ENCODE peak calls at places on chromosomes 11 and 22, in five cellular contexts. A, N, Y, C and U are unnamed samples. For H3K36me3, the result is how much of the 10 kb centered on the place peaks cover.

GRCh38 chr22:25348391-25348790 is 129.0 kb downstream of the CRYBB2 start:
- DNase-seq in A (no peak), N (no peak), Y (no peak), C (no peak), U (no peak)

GRCh38 chr11:119297938-119298337 is 19.0 kb downstream of the MCAM start:
- DNase-seq in A (no peak), N (no peak), Y (no peak), C (no peak), U (no peak)

GRCh38 chr11:11722246-11722645 is 100.4 kb upstream of the GALNT18 start:
- DNase-seq in A (no peak), N (no peak), Y (no peak), C (no peak), U (no peak)

GRCh38 chr22:27714076-27714475 is 87.5 kb downstream of the MN1 start:
- DNase-seq in A (no peak), N (no peak), Y (no peak), C (no peak), U (no peak)

GRCh38 chr11:58905716-58906547 is 33.4 kb upstream of the GLYATL1 start:
- DNase-seq in A (peak), N (peak), Y (peak), C (no peak), U (no peak)

GRCh38 chr11:24679686-24680318 is 182.9 kb downstream of the LUZP2 start:
- DNase-seq in A (no peak), N (no peak), Y (no peak), C (no peak), U (no peak)

GRCh38 chr11:11444027-11444799 is 91.2 kb upstream of the CSNK2A3 start:
- DNase-seq in A (no peak), N (no peak), Y (no peak), C (no peak), U (no peak)

GRCh38 chr22:44261164-44261860 is 51.4 kb downstream of the SHISAL1 start:
- DNase-seq in A (peak), N (peak), Y (peak), C (no peak), U (no peak)

GRCh38 chr11:31967404-31967950 is 123.4 kb upstream of the RCN1 start:
- DNase-seq in A (no peak), N (no peak), Y (no peak), C (no peak), U (no peak)

GRCh38 chr11:19800714-19801519 is 88.3 kb downstream of the NAV2 start:
- DNase-seq in A (no peak), N (no peak), Y (no peak), C (no peak), U (no peak)

DNA sequence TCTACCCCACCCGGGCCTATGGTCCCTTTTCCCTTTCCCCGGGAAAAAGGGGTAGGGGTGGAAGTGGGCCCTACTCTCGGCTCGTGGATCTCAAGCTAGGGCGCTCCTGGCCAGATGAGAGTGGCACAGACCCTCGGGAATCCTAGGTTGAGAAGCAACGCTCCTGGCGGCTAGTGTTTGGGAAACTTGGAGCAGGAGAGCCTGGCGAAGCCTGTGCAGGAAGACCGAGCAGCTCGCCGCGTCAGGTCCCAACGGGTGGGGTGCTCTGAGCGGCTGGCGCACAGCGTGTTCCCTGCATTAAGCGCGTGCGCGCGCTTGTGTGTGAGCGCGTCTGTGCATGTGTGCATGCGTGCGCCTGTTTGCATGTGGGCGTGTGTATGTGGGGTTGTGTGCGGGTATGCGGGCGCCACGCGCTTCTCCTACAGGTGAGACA is 7.1 kb upstream of the FLI1 start:
- DNase-seq in A (no peak), N (peak), Y (peak), C (peak), U (no peak)
- H3K4me3 ChIP-seq in A (no peak), N (no peak), Y (no peak), C (peak), U (peak)

GRCh38 chr11:47299078-47299477 is 29.1 kb downstream of the MADD start:
- DNase-seq in A (no peak), N (no peak), Y (no peak), C (no peak), U (no peak)
- H3K36me3 ChIP-seq in A (under half), N (under half), Y (under half), C (under half), U (half or more)

GRCh38 chr11:61880454-61880853 is 10.9 kb downstream of the FADS3 start:
- DNase-seq in A (no peak), N (no peak), Y (no peak), C (no peak), U (no peak)

GRCh38 chr11:61882879-61883278 is 8.5 kb downstream of the FADS3 start:
- DNase-seq in A (no peak), N (no peak), Y (no peak), C (no peak), U (no peak)

GRCh38 chr11:61881397-61881796 is 9.9 kb downstream of the FADS3 start:
- DNase-seq in A (no peak), N (no peak), Y (no peak), C (no peak), U (no peak)

GRCh38 chr11:61879152-61879551 is 12.2 kb downstream of the FADS3 start:
- DNase-seq in A (no peak), N (no peak), Y (no peak), C (no peak), U (no peak)

GRCh38 chr11:61880050-61880449 is 11.3 kb downstream of the FADS3 start:
- DNase-seq in A (no peak), N (no peak), Y (no peak), C (no peak), U (no peak)
- H3K4me3 ChIP-seq in A (no peak), N (no peak), Y (no peak), C (no peak), U (no peak)

DNA sequence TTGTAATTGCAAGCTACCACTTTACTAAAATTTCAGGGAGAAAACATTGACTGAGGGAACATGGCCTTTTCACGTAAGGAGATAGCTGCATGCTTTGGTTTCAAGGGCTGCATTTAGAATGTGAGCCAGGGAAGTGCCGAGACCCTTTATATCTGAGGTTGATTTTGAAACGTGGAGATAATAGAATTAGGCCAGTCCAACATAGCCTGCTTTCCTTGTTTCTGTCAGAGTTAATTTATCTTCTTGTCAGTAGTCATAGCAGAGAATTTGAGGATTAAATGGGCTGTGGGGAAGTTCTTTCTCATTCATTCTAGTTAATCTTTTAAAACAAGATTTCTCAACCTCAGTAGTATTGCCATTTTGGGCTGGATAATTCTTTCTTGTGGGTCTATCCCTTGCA is 12.2 kb downstream of the ALKBH3 start:
- DNase-seq in A (no peak), N (no peak), Y (no peak), C (no peak), U (no peak)
- H3K36me3 ChIP-seq in A (under half), N (under half), Y (under half), C (under half), U (under half)